ENCODE peak calls at places on chromosomes 7 and 10, in four cellular contexts. Z, K, T and W are unnamed samples.

GRCh38 chr7:5613607-5614006 is 167.9 kb downstream of the RNF216 start:
- DNase-seq in Z (no peak), T (no peak), K (no peak), W (no peak)

GRCh38 chr10:133035952-133036351 is 51.8 kb upstream of the ADGRA1 start:
- DNase-seq in K (no peak), Z (no peak), T (no peak), W (no peak)

GRCh38 chr7:112938895-112939588 is 147.6 kb downstream of the GPR85 start:
- DNase-seq in K (peak; percentile 25), T (no peak), Z (peak; percentile 31), W (no peak)

GRCh38 chr10:103397191-103397825 is 882 bp downstream of the PDCD11 start:
- DNase-seq in K (peak; percentile 8), Z (no peak), T (no peak), W (no peak)

GRCh38 chr7:143284591-143285453 is at the start of gene TMEM139:
- DNase-seq in K (no peak), T (no peak), Z (peak; percentile 19), W (no peak)

GRCh38 chr7:33471636-33472242 is 342.4 kb downstream of the BBS9 start:
- DNase-seq in Z (no peak), K (no peak), T (no peak), W (no peak)

GRCh38 chr10:5412277-5412941 is at the start of gene NET1:
- DNase-seq in K (peak; percentile 91), T (peak; percentile 92), Z (peak; percentile 90), W (peak; percentile 27)

GRCh38 chr10:130959752-130960195 is 351.7 kb downstream of the TCERG1L start:
- DNase-seq in K (no peak), Z (no peak), T (no peak), W (no peak)

GRCh38 chr10:14605231-14605925 is 169.3 kb downstream of the FAM107B start:
- DNase-seq in K (peak; percentile 85), Z (peak; percentile 59), T (peak; percentile 69), W (no peak)

GRCh38 chr7:18125536-18125935 is 97.9 kb upstream of the PRPS1L1 start:
- DNase-seq in K (no peak), Z (no peak), T (no peak), W (no peak)

GRCh38 chr7:156833311-156833710 is 59.7 kb downstream of the LMBR1 start:
- DNase-seq in K (no peak), T (no peak), Z (no peak), W (no peak)

GRCh38 chr7:158869876-158870275 is 13.5 kb downstream of the DYNC2I1 start:
- DNase-seq in K (no peak), T (peak; percentile 3), Z (no peak), W (no peak)

GRCh38 chr10:34802692-34803091 is 12.4 kb downstream of the PARD3 start:
- DNase-seq in Z (no peak), K (no peak), T (no peak), W (no peak)